ENCODE peak calls at places on chromosomes 3 and 15, in ten cellular contexts. One of them, this sample, is unnamed.

GRCh38 chr3:65596511-65597224 is 442.1 kb downstream of the MAGI1 start:
- DNase-seq in HuH-7.5: no peak
- DNase-seq in GM10248: no peak
- DNase-seq in CD8-positive, alpha-beta memory T cell: no peak
- DNase-seq in right cardiac atrium: no peak
- DNase-seq in HFFc6: no peak
- DNase-seq in GF-D8: no peak
- DNase-seq in bronchial epithelial cell: no peak
- DNase-seq in AG09309: no peak
- DNase-seq in ovary: no peak
- DNase-seq in this sample: no peak

GRCh38 chr15:61459785-61460707 is 230.9 kb upstream of the RORA start:
- DNase-seq in HuH-7.5: no peak
- DNase-seq in GM10248: no peak
- DNase-seq in CD8-positive, alpha-beta memory T cell: no peak
- DNase-seq in right cardiac atrium: no peak
- DNase-seq in HFFc6: no peak
- DNase-seq in GF-D8: no peak
- DNase-seq in bronchial epithelial cell: peak
- DNase-seq in AG09309: peak
- DNase-seq in ovary: no peak
- DNase-seq in this sample: peak

GRCh38 chr3:197807969-197808587 is 17.0 kb downstream of the LRCH3 start:
- DNase-seq in HuH-7.5: no peak
- DNase-seq in GM10248: no peak
- DNase-seq in CD8-positive, alpha-beta memory T cell: no peak
- DNase-seq in right cardiac atrium: no peak
- DNase-seq in HFFc6: peak
- DNase-seq in GF-D8: no peak
- DNase-seq in bronchial epithelial cell: no peak
- DNase-seq in AG09309: no peak
- DNase-seq in ovary: no peak
- DNase-seq in this sample: no peak

GRCh38 chr3:8713901-8714759 is 19.5 kb upstream of the CAV3 start:
- DNase-seq in HuH-7.5: peak
- DNase-seq in GM10248: no peak
- DNase-seq in CD8-positive, alpha-beta memory T cell: no peak
- DNase-seq in right cardiac atrium: no peak
- DNase-seq in HFFc6: no peak
- DNase-seq in GF-D8: no peak
- DNase-seq in bronchial epithelial cell: no peak
- DNase-seq in AG09309: no peak
- DNase-seq in ovary: no peak
- DNase-seq in this sample: no peak

GRCh38 chr3:20739814-20740213 is 553.8 kb upstream of the SGO1 start:
- DNase-seq in HuH-7.5: no peak
- DNase-seq in GM10248: no peak
- DNase-seq in CD8-positive, alpha-beta memory T cell: no peak
- DNase-seq in right cardiac atrium: no peak
- DNase-seq in HFFc6: no peak
- DNase-seq in GF-D8: no peak
- DNase-seq in bronchial epithelial cell: no peak
- DNase-seq in AG09309: no peak
- DNase-seq in ovary: no peak
- DNase-seq in this sample: no peak

GRCh38 chr15:100311829-100312228 is 29.9 kb downstream of the ADAMTS17 start:
- DNase-seq in HuH-7.5: no peak
- DNase-seq in GM10248: no peak
- DNase-seq in CD8-positive, alpha-beta memory T cell: no peak
- DNase-seq in right cardiac atrium: no peak
- DNase-seq in HFFc6: no peak
- DNase-seq in GF-D8: no peak
- DNase-seq in bronchial epithelial cell: no peak
- DNase-seq in AG09309: no peak
- DNase-seq in ovary: no peak
- DNase-seq in this sample: no peak

GRCh38 chr15:101504866-101505609 is 15.5 kb upstream of the PCSK6 start:
- DNase-seq in HuH-7.5: no peak
- DNase-seq in GM10248: peak
- DNase-seq in CD8-positive, alpha-beta memory T cell: no peak
- DNase-seq in right cardiac atrium: no peak
- DNase-seq in HFFc6: no peak
- DNase-seq in GF-D8: no peak
- DNase-seq in bronchial epithelial cell: peak
- DNase-seq in AG09309: peak
- DNase-seq in ovary: no peak
- DNase-seq in this sample: no peak

GRCh38 chr3:127458698-127459097 is 131.8 kb downstream of the TPRA1 start:
- DNase-seq in HuH-7.5: peak
- DNase-seq in GM10248: peak
- DNase-seq in CD8-positive, alpha-beta memory T cell: no peak
- DNase-seq in right cardiac atrium: no peak
- DNase-seq in HFFc6: no peak
- DNase-seq in GF-D8: no peak
- DNase-seq in bronchial epithelial cell: no peak
- DNase-seq in AG09309: no peak
- DNase-seq in ovary: peak
- DNase-seq in this sample: no peak

GRCh38 chr3:98445949-98446406 is 17.0 kb upstream of the OR5K1 start:
- DNase-seq in HuH-7.5: no peak
- DNase-seq in GM10248: peak
- DNase-seq in CD8-positive, alpha-beta memory T cell: no peak
- DNase-seq in right cardiac atrium: no peak
- DNase-seq in HFFc6: no peak
- DNase-seq in GF-D8: no peak
- DNase-seq in bronchial epithelial cell: peak
- DNase-seq in AG09309: no peak
- DNase-seq in ovary: no peak
- DNase-seq in this sample: no peak

GRCh38 chr15:32864841-32865240 is 147.0 kb downstream of the GREM1 start:
- DNase-seq in HuH-7.5: no peak
- DNase-seq in GM10248: no peak
- DNase-seq in CD8-positive, alpha-beta memory T cell: no peak
- DNase-seq in right cardiac atrium: no peak
- DNase-seq in HFFc6: no peak
- DNase-seq in GF-D8: no peak
- DNase-seq in bronchial epithelial cell: no peak
- DNase-seq in AG09309: no peak
- DNase-seq in ovary: no peak
- DNase-seq in this sample: no peak

GRCh38 chr15:72106068-72106467 is 11.9 kb downstream of the MYO9A start:
- DNase-seq in HuH-7.5: no peak
- DNase-seq in GM10248: no peak
- DNase-seq in CD8-positive, alpha-beta memory T cell: no peak
- DNase-seq in right cardiac atrium: no peak
- DNase-seq in HFFc6: no peak
- DNase-seq in GF-D8: no peak
- DNase-seq in bronchial epithelial cell: no peak
- DNase-seq in AG09309: no peak
- DNase-seq in ovary: no peak
- DNase-seq in this sample: no peak

GRCh38 chr3:122977645-122978466 is 49.7 kb downstream of the SEMA5B start:
- DNase-seq in HuH-7.5: peak
- DNase-seq in GM10248: no peak
- DNase-seq in CD8-positive, alpha-beta memory T cell: no peak
- DNase-seq in right cardiac atrium: peak
- DNase-seq in HFFc6: peak
- DNase-seq in GF-D8: no peak
- DNase-seq in bronchial epithelial cell: peak
- DNase-seq in AG09309: no peak
- DNase-seq in ovary: no peak
- DNase-seq in this sample: peak

GRCh38 chr15:58548308-58549012 is 116.7 kb downstream of the LIPC start:
- DNase-seq in HuH-7.5: no peak
- DNase-seq in GM10248: no peak
- DNase-seq in CD8-positive, alpha-beta memory T cell: no peak
- DNase-seq in right cardiac atrium: no peak
- DNase-seq in HFFc6: no peak
- DNase-seq in GF-D8: no peak
- DNase-seq in bronchial epithelial cell: no peak
- DNase-seq in AG09309: no peak
- DNase-seq in ovary: no peak
- DNase-seq in this sample: no peak

GRCh38 chr15:44646460-44646859 is 17.0 kb downstream of the SPG11 start:
- DNase-seq in HuH-7.5: no peak
- DNase-seq in GM10248: no peak
- DNase-seq in CD8-positive, alpha-beta memory T cell: no peak
- DNase-seq in right cardiac atrium: no peak
- DNase-seq in HFFc6: no peak
- DNase-seq in GF-D8: no peak
- DNase-seq in bronchial epithelial cell: no peak
- DNase-seq in AG09309: no peak
- DNase-seq in ovary: no peak
- DNase-seq in this sample: no peak

GRCh38 chr15:62060896-62061280 is 641 bp upstream of the VPS13C start:
- DNase-seq in HuH-7.5: no peak
- DNase-seq in GM10248: no peak
- DNase-seq in CD8-positive, alpha-beta memory T cell: no peak
- DNase-seq in right cardiac atrium: no peak
- DNase-seq in HFFc6: no peak
- DNase-seq in GF-D8: no peak
- DNase-seq in bronchial epithelial cell: no peak
- DNase-seq in AG09309: no peak
- DNase-seq in ovary: no peak
- DNase-seq in this sample: no peak

GRCh38 chr3:98596902-98597500 is 3.6 kb upstream of the CPOX start:
- DNase-seq in HuH-7.5: peak
- DNase-seq in GM10248: no peak
- DNase-seq in CD8-positive, alpha-beta memory T cell: no peak
- DNase-seq in right cardiac atrium: no peak
- DNase-seq in HFFc6: peak
- DNase-seq in GF-D8: peak
- DNase-seq in bronchial epithelial cell: peak
- DNase-seq in AG09309: no peak
- DNase-seq in ovary: no peak
- DNase-seq in this sample: no peak

GRCh38 chr3:155370198-155370597 is 76.7 kb upstream of the STRIT1 start:
- DNase-seq in HuH-7.5: no peak
- DNase-seq in GM10248: no peak
- DNase-seq in CD8-positive, alpha-beta memory T cell: no peak
- DNase-seq in right cardiac atrium: peak
- DNase-seq in HFFc6: no peak
- DNase-seq in GF-D8: no peak
- DNase-seq in bronchial epithelial cell: no peak
- DNase-seq in AG09309: no peak
- DNase-seq in ovary: no peak
- DNase-seq in this sample: no peak